ENCODE peak calls at places on chromosomes 3 and 15, in seven cellular contexts. V, E, D, S, O, X and Z are unnamed samples.

GRCh38 chr15:29556385-29556784 is 265.9 kb downstream of the TJP1 start:
- DNase-seq in V (no peak), E (peak), D (no peak), S (no peak), O (no peak), X (no peak), Z (no peak)

GRCh38 chr3:49133226-49133951 is 539 bp upstream of the LAMB2 start:
- DNase-seq in V (peak), E (peak), D (peak), S (peak), O (peak), X (peak), Z (no peak)

GRCh38 chr3:44883213-44883955 is 9.0 kb downstream of the TGM4 start:
- DNase-seq in V (no peak), E (no peak), D (no peak), S (no peak), O (no peak), X (no peak), Z (no peak)

GRCh38 chr3:115251509-115251908 is 104.4 kb upstream of the ZBTB20 start:
- DNase-seq in V (no peak), E (no peak), D (no peak), S (no peak), O (no peak), X (no peak), Z (no peak)

GRCh38 chr3:5227812-5228211 is 40.3 kb downstream of the EDEM1 start:
- DNase-seq in V (no peak), E (peak), D (no peak), S (no peak), O (no peak), X (no peak), Z (no peak)

GRCh38 chr15:32683906-32684584 is 33.8 kb upstream of the GREM1 start:
- DNase-seq in V (no peak), E (peak), D (no peak), S (peak), O (no peak), X (no peak), Z (no peak)

GRCh38 chr3:11059090-11059798 is 66.7 kb downstream of the SLC6A1 start:
- DNase-seq in V (peak), E (peak), D (peak), S (peak), O (no peak), X (peak), Z (peak)

GRCh38 chr15:101348643-101349496 is 53.8 kb upstream of the SNRPA1 start:
- DNase-seq in V (no peak), E (peak), D (no peak), S (no peak), O (no peak), X (no peak), Z (no peak)

GRCh38 chr3:112315791-112316190 is 17.2 kb upstream of the CD200 start:
- DNase-seq in V (no peak), E (no peak), D (no peak), S (no peak), O (no peak), X (no peak), Z (no peak)

GRCh38 chr3:78895528-78895927 is 872.3 kb downstream of the ROBO1 start:
- DNase-seq in V (no peak), E (peak), D (no peak), S (no peak), O (no peak), X (no peak), Z (no peak)

GRCh38 chr3:120093923-120094775 is at the start of gene GSK3B:
- DNase-seq in V (peak), E (peak), D (peak), S (no peak), O (peak), X (peak), Z (peak)

GRCh38 chr15:85142324-85142723 is 160.7 kb downstream of the PDE8A start:
- DNase-seq in V (no peak), E (peak), D (no peak), S (no peak), O (no peak), X (peak), Z (no peak)
- TF ChIP-seq CTCF in V (no peak), E (no peak), D (no peak), S (no peak), O (no peak), X (no peak), Z (no peak)

DNA sequence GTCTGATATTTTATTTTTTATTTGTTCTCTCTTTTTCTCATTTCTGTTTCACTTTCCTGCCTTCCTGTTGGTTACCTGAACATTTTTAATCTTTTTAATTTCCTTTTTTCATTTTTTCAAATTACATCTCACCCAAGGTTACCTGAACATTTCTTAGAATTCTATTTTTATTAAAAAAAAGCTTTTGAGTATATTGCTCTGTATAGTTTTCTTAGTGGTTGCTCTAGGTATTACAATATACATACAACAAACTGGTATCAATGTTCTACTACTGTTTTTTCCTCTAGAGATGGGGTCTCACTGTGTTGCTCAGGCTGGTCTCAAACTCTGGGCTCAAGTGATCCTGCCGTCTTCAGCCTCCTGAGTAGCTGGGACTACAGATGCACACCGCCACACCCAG is 79.4 kb downstream of the DHX30 start:
- DNase-seq in V (no peak), E (no peak), D (no peak), S (no peak), O (no peak), X (no peak), Z (no peak)
- TF ChIP-seq CTCF in V (peak), E (no peak), D (no peak), S (no peak), O (no peak), X (no peak), Z (no peak)

DNA sequence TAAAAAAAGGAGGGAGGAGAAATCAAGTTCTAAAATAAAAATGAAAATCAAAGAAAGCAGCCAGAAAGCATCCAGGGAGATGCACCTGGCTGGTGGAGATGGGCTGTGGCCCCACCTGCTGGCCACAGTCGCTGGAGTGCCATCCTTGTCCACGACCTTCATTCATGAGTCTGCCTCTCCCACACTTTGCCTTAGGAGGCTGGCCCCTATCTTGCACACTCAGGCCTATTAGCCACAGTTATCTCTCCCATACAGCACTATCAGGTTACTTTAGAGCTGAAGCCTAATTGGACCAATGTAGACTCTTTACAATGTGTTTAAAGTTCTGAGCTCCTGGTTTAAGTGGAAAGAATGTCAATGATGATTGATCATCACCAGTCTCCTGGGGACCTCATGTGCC is 392.0 kb upstream of the RORA start:
- DNase-seq in V (peak), E (peak), D (peak), S (no peak), O (no peak), X (no peak), Z (peak)
- TF ChIP-seq CTCF in V (peak), E (peak), D (no peak), S (peak), O (no peak), X (no peak), Z (peak)

GRCh38 chr3:152942366-152942765 is 107.4 kb downstream of the P2RY1 start:
- DNase-seq in V (no peak), E (no peak), D (no peak), S (no peak), O (no peak), X (no peak), Z (no peak)

GRCh38 chr3:152938974-152939636 is 104.2 kb downstream of the P2RY1 start:
- DNase-seq in V (no peak), E (no peak), D (no peak), S (no peak), O (no peak), X (no peak), Z (no peak)

GRCh38 chr3:152941825-152942224 is 106.9 kb downstream of the P2RY1 start:
- DNase-seq in V (no peak), E (no peak), D (no peak), S (no peak), O (no peak), X (no peak), Z (no peak)

GRCh38 chr3:152937234-152937633 is 102.3 kb downstream of the P2RY1 start:
- DNase-seq in V (no peak), E (peak), D (no peak), S (no peak), O (no peak), X (no peak), Z (no peak)
- TF ChIP-seq CTCF in V (no peak), E (peak), D (no peak), S (no peak), O (no peak), X (no peak), Z (no peak)